ENCODE peak calls at places on chromosomes 16 and 17, in six cellular contexts. J, C, S, X, Q and W are unnamed samples.

GRCh38 chr17:16121915-16122314 is 93.4 kb downstream of the NCOR1 start:
- DNase-seq in J (no peak), C (no peak), S (no peak), X (no peak), Q (no peak), W (no peak)

GRCh38 chr17:4540224-4541040 is 14.8 kb downstream of the MYBBP1A start:
- DNase-seq in J (no peak), C (peak), S (peak), X (peak), Q (no peak), W (peak)

GRCh38 chr16:73232555-73233422 is 184.9 kb upstream of the ZFHX3 start:
- DNase-seq in J (peak), C (no peak), S (no peak), X (peak), Q (no peak), W (no peak)

GRCh38 chr16:57645691-57646387 is 17.4 kb downstream of the ADGRG1 start:
- DNase-seq in J (no peak), C (no peak), S (peak), X (peak), Q (no peak), W (peak)

GRCh38 chr17:52930581-52930980 is 772.1 kb upstream of the CA10 start:
- DNase-seq in J (no peak), C (no peak), S (no peak), X (no peak), Q (no peak), W (no peak)

GRCh38 chr16:72990003-72990521 is 57.9 kb downstream of the ZFHX3 start:
- DNase-seq in J (no peak), C (no peak), S (peak), X (peak), Q (no peak), W (no peak)

GRCh38 chr17:40251576-40251975 is 32.5 kb downstream of the WIPF2 start:
- DNase-seq in J (no peak), C (no peak), S (peak), X (peak), Q (no peak), W (no peak)

GRCh38 chr17:27423651-27424050 is 32.6 kb upstream of the KSR1 start:
- DNase-seq in J (no peak), C (no peak), S (no peak), X (no peak), Q (no peak), W (no peak)

GRCh38 chr17:66960623-66961022 is 3.9 kb upstream of the CACNG4 start:
- DNase-seq in J (no peak), C (peak), S (no peak), X (no peak), Q (no peak), W (no peak)

GRCh38 chr17:42553866-42554249 is 1.1 kb downstream of the HSD17B1 start:
- DNase-seq in J (no peak), C (no peak), S (no peak), X (peak), Q (no peak), W (peak)

GRCh38 chr17:41480136-41480535 is 815 bp downstream of the KRT35 start:
- DNase-seq in J (no peak), C (no peak), S (no peak), X (no peak), Q (no peak), W (no peak)

GRCh38 chr16:81545470-81546175 is 101.0 kb downstream of the CMIP start:
- DNase-seq in J (no peak), C (no peak), S (no peak), X (no peak), Q (no peak), W (no peak)

GRCh38 chr17:2393954-2394749 is 6.7 kb downstream of the MNT start:
- DNase-seq in J (no peak), C (peak), S (peak), X (peak), Q (no peak), W (no peak)

GRCh38 chr17:70525976-70526375 is 356.6 kb downstream of the KCNJ2 start:
- DNase-seq in J (no peak), C (no peak), S (no peak), X (no peak), Q (no peak), W (no peak)

GRCh38 chr16:85878875-85879274 is 20.1 kb upstream of the IRF8 start:
- DNase-seq in J (no peak), C (no peak), S (peak), X (no peak), Q (no peak), W (no peak)

GRCh38 chr16:10885246-10885645 is 8.2 kb downstream of the CIITA start:
- DNase-seq in J (no peak), C (no peak), S (no peak), X (no peak), Q (no peak), W (peak)

GRCh38 chr16:67423634-67424575 is 7.0 kb upstream of the HSD11B2 start:
- DNase-seq in J (no peak), C (no peak), S (no peak), X (no peak), Q (no peak), W (peak)

GRCh38 chr16:11613381-11614303 is 26.9 kb upstream of the LITAF start:
- DNase-seq in J (no peak), C (peak), S (peak), X (peak), Q (no peak), W (no peak)

GRCh38 chr17:58452738-58453137 is 35.4 kb upstream of the RNF43 start:
- DNase-seq in J (no peak), C (no peak), S (no peak), X (no peak), Q (no peak), W (no peak)

GRCh38 chr17:50890675-50891516 is 24.7 kb upstream of the TOB1 start:
- DNase-seq in J (no peak), C (no peak), S (no peak), X (no peak), Q (no peak), W (no peak)

GRCh38 chr16:22397459-22397858 is 23.0 kb upstream of the CDR2 start:
- DNase-seq in J (no peak), C (no peak), S (no peak), X (no peak), Q (no peak), W (no peak)

GRCh38 chr16:88730632-88731607 is 24.6 kb downstream of the CTU2 start:
- DNase-seq in J (no peak), C (no peak), S (no peak), X (no peak), Q (no peak), W (no peak)

GRCh38 chr16:88753191-88753590 is 31.8 kb downstream of the PIEZO1 start:
- DNase-seq in J (no peak), C (no peak), S (no peak), X (no peak), Q (no peak), W (peak)

GRCh38 chr17:21301593-21302550 is 17.4 kb downstream of the MAP2K3 start:
- DNase-seq in J (no peak), C (no peak), S (no peak), X (no peak), Q (no peak), W (peak)

GRCh38 chr17:73758245-73758644 is 114.0 kb upstream of the SDK2 start:
- DNase-seq in J (no peak), C (no peak), S (no peak), X (no peak), Q (no peak), W (no peak)

GRCh38 chr17:57281887-57282653 is 25.7 kb downstream of the MSI2 start:
- DNase-seq in J (no peak), C (no peak), S (no peak), X (no peak), Q (no peak), W (no peak)

GRCh38 chr16:68257906-68258800 is 6.2 kb upstream of the SLC7A6 start:
- DNase-seq in J (no peak), C (no peak), S (no peak), X (peak), Q (no peak), W (peak)

GRCh38 chr17:8668181-8668740 is 37.7 kb upstream of the MYH10 start:
- DNase-seq in J (no peak), C (no peak), S (no peak), X (no peak), Q (no peak), W (no peak)

GRCh38 chr17:70622382-70623260 is 453.3 kb downstream of the KCNJ2 start:
- DNase-seq in J (peak), C (no peak), S (no peak), X (peak), Q (no peak), W (peak)

GRCh38 chr16:87897563-87898505 is 28.5 kb upstream of the SLC7A5 start:
- DNase-seq in J (no peak), C (no peak), S (no peak), X (no peak), Q (no peak), W (no peak)

GRCh38 chr16:11386791-11387546 is 41.7 kb downstream of the RMI2 start:
- DNase-seq in J (peak), C (no peak), S (peak), X (no peak), Q (no peak), W (no peak)

GRCh38 chr17:48646183-48647102 is 20.3 kb upstream of the HOXB9 start:
- DNase-seq in J (no peak), C (no peak), S (no peak), X (peak), Q (no peak), W (no peak)

GRCh38 chr17:48244121-48244711 is 136.7 kb downstream of the SNX11 start:
- DNase-seq in J (no peak), C (no peak), S (no peak), X (no peak), Q (no peak), W (no peak)

GRCh38 chr16:48561960-48562393 is 48.0 kb downstream of the N4BP1 start:
- DNase-seq in J (no peak), C (no peak), S (no peak), X (peak), Q (no peak), W (no peak)

GRCh38 chr17:78146471-78146869 is 285 bp downstream of the C17orf99 start:
- DNase-seq in J (no peak), C (no peak), S (no peak), X (no peak), Q (no peak), W (no peak)

GRCh38 chr17:78144736-78145641 is 1.2 kb upstream of the C17orf99 start:
- DNase-seq in J (no peak), C (peak), S (no peak), X (no peak), Q (no peak), W (peak)

GRCh38 chr17:78148286-78149016 is 2.3 kb downstream of the C17orf99 start:
- DNase-seq in J (no peak), C (no peak), S (no peak), X (no peak), Q (no peak), W (no peak)

GRCh38 chr17:78146881-78147280 is 696 bp downstream of the C17orf99 start:
- DNase-seq in J (no peak), C (no peak), S (no peak), X (no peak), Q (no peak), W (no peak)

DNA sequence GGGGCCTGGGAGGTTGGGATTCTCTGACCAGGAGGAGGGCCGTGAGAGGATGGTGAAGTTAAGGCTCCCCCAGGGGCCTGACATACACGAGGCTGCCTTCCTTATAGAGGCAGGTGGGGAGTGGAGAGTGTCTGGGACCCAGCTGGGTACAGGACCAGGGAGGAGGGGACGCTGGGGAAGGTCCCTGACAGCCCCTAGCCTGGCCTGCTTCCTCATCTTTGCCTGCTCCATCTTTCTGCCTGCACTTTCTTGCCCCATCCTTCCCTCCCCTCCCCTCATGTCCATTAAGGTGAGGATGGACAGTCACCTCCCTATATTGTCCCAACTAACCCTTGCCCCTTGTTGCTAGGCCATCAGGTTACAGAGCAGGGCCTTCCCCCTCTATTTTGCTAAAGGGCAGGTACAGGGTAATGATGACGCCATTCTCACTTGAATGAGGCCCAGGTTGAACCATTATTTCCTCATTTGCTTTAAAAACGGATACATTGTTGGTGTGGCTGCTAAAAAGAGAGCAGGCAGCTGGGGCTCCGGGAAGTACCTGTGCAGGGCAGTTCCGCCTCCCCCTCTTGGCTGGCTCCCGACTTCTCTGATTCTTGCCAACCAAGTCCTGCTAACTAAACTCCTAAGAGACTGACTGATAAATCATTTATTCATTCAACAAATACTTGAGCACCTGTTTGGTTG is 1.3 kb downstream of the C17orf99 start:
- DNase-seq in J (no peak), C (no peak), S (no peak), X (no peak), Q (peak), W (peak)
- TF ChIP-seq POLR2A in J (no peak), C (no peak), S (no peak), X (no peak), Q (peak), W (no peak)

GRCh38 chr16:4768549-4769305 is 1.8 kb upstream of the ZNF500 start:
- DNase-seq in J (peak), C (peak), S (peak), X (peak), Q (peak), W (peak)
- TF ChIP-seq POLR2A in J (no peak), C (peak), S (no peak), X (peak), Q (peak), W (peak)

GRCh38 chr16:4183258-4184037 is 58.4 kb downstream of the SRL start:
- DNase-seq in J (peak), C (peak), S (peak), X (peak), Q (peak), W (peak)
- TF ChIP-seq POLR2A in J (no peak), C (peak), S (no peak), X (peak), Q (peak), W (peak)

DNA sequence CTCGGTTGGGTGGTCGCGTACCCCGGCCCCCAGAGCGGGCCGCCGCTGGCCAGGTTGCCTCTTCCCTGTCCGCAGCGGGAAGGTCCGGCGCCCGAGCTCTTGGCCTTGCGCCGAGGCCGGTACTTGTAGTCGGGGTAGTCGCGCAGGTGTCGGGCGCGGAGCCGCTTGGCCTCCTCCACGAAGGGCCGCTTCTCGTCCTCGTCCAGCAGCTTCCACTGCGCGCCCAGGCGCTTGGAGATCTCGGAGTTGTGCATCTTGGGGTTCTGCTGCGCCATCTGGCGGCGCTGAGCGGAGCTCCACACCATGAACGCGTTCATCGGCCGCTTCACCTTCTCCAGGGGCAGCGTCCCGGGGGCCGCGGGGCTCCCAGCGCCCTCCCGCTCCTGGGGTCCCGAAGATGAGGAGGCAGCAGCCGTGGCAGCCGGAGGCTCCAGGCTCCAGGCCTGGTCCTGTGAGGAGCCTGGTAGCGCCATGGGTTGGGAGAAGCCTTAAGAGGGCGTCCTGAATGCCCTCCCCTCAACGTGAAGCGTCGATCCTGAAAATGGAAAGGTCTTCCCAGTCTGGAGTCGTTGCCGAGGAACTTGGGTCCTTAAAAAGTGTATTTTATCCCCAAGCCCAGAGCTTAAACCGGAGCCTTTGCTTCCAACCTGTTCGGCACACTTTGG is 558 bp downstream of the SOX15 start:
- DNase-seq in J (no peak), C (peak), S (peak), X (peak), Q (no peak), W (peak)
- TF ChIP-seq POLR2A in J (no peak), C (no peak), S (no peak), X (no peak), Q (no peak), W (no peak)

GRCh38 chr17:78933025-78933958 is 8.1 kb upstream of the TIMP2 start:
- DNase-seq in J (no peak), C (no peak), S (peak), X (peak), Q (peak), W (peak)
- TF ChIP-seq POLR2A in J (no peak), C (no peak), S (no peak), X (no peak), Q (no peak), W (no peak)

GRCh38 chr17:17749921-17750320 is 68.7 kb downstream of the RAI1 start:
- DNase-seq in J (peak), C (no peak), S (no peak), X (no peak), Q (peak), W (no peak)

GRCh38 chr17:17750881-17751280 is 69.6 kb downstream of the RAI1 start:
- DNase-seq in J (no peak), C (no peak), S (no peak), X (no peak), Q (peak), W (peak)

GRCh38 chr17:17751489-17751995 is 70.3 kb downstream of the RAI1 start:
- DNase-seq in J (no peak), C (no peak), S (no peak), X (no peak), Q (no peak), W (no peak)

GRCh38 chr17:17752822-17753448 is 71.7 kb downstream of the RAI1 start:
- DNase-seq in J (no peak), C (no peak), S (no peak), X (no peak), Q (no peak), W (no peak)

DNA sequence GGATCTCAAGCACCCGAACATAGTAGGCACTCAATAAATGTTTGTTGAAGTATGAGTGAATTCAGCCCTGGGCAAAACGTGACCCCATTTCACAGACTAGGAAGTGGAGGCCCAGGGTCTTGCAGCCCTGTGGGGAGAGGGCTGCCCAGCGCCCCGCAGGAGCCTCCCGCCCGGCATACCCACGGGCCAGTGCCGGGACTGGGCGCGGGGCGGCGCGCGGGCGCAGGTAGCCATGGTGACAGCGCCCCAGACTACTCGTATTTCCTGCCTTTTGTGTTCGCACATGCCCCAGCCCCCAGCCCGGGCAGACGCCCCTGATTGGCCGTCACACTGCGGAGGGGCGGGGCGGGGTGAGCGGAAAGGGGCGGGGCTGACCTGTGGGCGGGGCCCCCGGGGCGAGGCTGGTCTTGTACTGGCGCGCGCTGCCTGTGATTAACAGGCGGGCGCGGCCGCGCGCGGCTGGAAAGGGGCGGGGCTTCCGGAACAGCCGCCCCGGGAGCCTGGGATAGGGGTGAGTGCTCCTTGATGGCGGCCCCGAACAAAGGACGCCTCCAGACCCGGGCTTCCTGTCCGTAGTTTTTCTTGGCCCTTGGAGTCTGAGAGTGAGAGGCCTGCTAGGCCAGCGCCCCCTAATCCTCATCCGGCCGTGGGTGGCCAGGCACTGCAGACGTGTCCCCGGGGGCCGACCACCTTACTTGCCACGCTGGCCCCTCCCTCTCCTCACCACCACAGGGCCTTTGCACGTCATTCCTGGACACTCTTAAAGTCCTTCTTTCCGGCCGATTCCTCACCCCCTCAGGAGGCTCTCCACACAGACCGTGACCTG is 71.0 kb downstream of the RAI1 start:
- DNase-seq in J (peak), C (peak), S (peak), X (peak), Q (peak), W (peak)
- TF ChIP-seq POLR2A in J (no peak), C (peak), S (no peak), X (peak), Q (peak), W (peak)

DNA sequence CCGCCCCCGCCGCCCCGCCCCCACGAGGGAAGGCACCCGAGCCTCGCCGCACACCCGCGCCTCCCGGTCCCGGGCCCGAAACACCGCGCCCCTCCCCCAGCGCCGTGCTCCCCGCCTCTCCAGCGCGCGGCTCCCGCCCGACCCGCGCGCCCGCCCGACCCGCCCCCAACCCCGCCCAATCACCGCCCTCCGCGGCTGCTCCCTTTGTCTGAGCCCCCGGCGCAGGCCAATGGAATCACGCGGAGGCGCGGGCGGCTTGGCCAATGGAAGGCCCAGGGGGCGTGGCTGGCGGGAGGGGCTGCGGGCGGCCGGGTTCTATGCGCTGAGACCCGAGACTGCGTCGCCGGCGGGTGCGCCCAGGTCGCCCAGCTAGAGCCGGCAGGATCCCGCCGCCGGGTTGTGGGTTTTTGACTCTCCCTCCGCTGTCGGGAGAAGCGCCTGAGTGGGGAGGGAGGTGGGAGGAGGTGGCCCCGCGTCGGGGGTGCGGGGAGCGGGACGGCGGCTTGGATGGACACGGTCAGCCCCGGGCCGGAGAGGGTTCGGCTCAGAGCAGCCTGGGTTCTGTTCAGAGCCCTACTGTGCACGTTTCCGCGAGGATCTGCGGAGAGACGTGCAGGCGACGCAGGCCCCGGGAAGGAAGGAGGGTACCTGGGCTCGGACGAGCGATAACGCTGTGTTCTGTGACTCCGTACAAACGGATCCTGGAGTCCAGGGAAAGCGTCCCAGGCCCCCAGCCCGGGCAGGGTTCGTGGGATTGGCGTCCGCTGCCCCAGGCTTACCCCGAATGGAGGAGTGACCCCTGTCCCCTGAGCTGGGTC is 49.0 kb upstream of the BAHCC1 start:
- DNase-seq in J (no peak), C (peak), S (peak), X (peak), Q (peak), W (peak)
- TF ChIP-seq POLR2A in J (no peak), C (peak), S (no peak), X (peak), Q (no peak), W (peak)

GRCh38 chr17:72715906-72716572 is 376.4 kb downstream of the SLC39A11 start:
- DNase-seq in J (no peak), C (no peak), S (no peak), X (no peak), Q (no peak), W (no peak)
- TF ChIP-seq POLR2A in J (no peak), C (no peak), S (no peak), X (no peak), Q (no peak), W (no peak)